ENCODE peak calls at places on chromosome 15, in six cellular contexts. Q, H, S, J, K and F are unnamed samples.

GRCh38 chr15:86591994-86592746 is 512.5 kb downstream of the AGBL1 start:
- DNase-seq in Q (no peak), H (no peak), S (no peak), J (no peak), K (no peak), F (no peak)

GRCh38 chr15:41923424-41923999 is 29.7 kb upstream of the SPTBN5 start:
- DNase-seq in Q (no peak), H (no peak), S (no peak), J (no peak), K (no peak), F (no peak)

GRCh38 chr15:99140590-99140989 is 35.7 kb downstream of the SYNM start:
- DNase-seq in Q (no peak), H (no peak), S (no peak), J (no peak), K (no peak), F (no peak)

GRCh38 chr15:48643776-48644497 is 1.6 kb downstream of the FBN1 start:
- DNase-seq in Q (no peak), H (no peak), S (no peak), J (peak), K (no peak), F (no peak)

GRCh38 chr15:30953731-30954378 is 37.6 kb downstream of the MTMR10 start:
- DNase-seq in Q (peak), H (no peak), S (peak), J (peak), K (peak), F (no peak)

GRCh38 chr15:38414351-38414750 is 39.6 kb upstream of the FAM98B start:
- DNase-seq in Q (peak), H (peak), S (peak), J (peak), K (no peak), F (peak)

GRCh38 chr15:34436956-34437442 is 609 bp downstream of the GOLGA8A start:
- DNase-seq in Q (peak), H (no peak), S (peak), J (peak), K (peak), F (peak)

GRCh38 chr15:56176996-56177395 is 66.7 kb downstream of the RFX7 start:
- DNase-seq in Q (no peak), H (no peak), S (no peak), J (no peak), K (no peak), F (no peak)

GRCh38 chr15:25226360-25226759 is 212.5 kb downstream of the UBE3A start:
- DNase-seq in Q (no peak), H (no peak), S (no peak), J (no peak), K (no peak), F (no peak)

GRCh38 chr15:43267439-43267838 is 711 bp upstream of the TGM5 start:
- DNase-seq in Q (no peak), H (no peak), S (no peak), J (no peak), K (no peak), F (no peak)

GRCh38 chr15:72306211-72306785 is 13.7 kb downstream of the CELF6 start:
- DNase-seq in Q (peak), H (peak), S (peak), J (no peak), K (no peak), F (no peak)

GRCh38 chr15:73752817-73753214 is 335 bp downstream of the INSYN1 start:
- DNase-seq in Q (no peak), H (peak), S (no peak), J (peak), K (no peak), F (no peak)

GRCh38 chr15:22780267-22780666 is 6.2 kb upstream of the NIPA1 start:
- DNase-seq in Q (no peak), H (no peak), S (no peak), J (no peak), K (no peak), F (no peak)

GRCh38 chr15:57196865-57197264 is 179.4 kb upstream of the CGNL1 start:
- DNase-seq in Q (peak), H (no peak), S (no peak), J (no peak), K (no peak), F (no peak)

GRCh38 chr15:66288796-66289195 is 4.6 kb upstream of the DIS3L start:
- DNase-seq in Q (peak), H (no peak), S (no peak), J (peak), K (no peak), F (no peak)

GRCh38 chr15:40737048-40737447 is 18.0 kb downstream of the RMDN3 start:
- DNase-seq in Q (peak), H (no peak), S (no peak), J (no peak), K (no peak), F (no peak)
- H4K8ac ChIP-seq in Q (no peak), H (no peak), S (no peak), J (no peak), K (no peak), F (no peak)

GRCh38 chr15:45268135-45268534 is 16.1 kb downstream of the SLC28A2 start:
- DNase-seq in Q (no peak), H (peak), S (peak), J (no peak), K (no peak), F (no peak)

GRCh38 chr15:45265506-45265905 is 13.5 kb downstream of the SLC28A2 start:
- DNase-seq in Q (no peak), H (no peak), S (no peak), J (no peak), K (no peak), F (no peak)

GRCh38 chr15:45263854-45264253 is 11.8 kb downstream of the SLC28A2 start:
- DNase-seq in Q (no peak), H (no peak), S (no peak), J (no peak), K (no peak), F (no peak)

DNA sequence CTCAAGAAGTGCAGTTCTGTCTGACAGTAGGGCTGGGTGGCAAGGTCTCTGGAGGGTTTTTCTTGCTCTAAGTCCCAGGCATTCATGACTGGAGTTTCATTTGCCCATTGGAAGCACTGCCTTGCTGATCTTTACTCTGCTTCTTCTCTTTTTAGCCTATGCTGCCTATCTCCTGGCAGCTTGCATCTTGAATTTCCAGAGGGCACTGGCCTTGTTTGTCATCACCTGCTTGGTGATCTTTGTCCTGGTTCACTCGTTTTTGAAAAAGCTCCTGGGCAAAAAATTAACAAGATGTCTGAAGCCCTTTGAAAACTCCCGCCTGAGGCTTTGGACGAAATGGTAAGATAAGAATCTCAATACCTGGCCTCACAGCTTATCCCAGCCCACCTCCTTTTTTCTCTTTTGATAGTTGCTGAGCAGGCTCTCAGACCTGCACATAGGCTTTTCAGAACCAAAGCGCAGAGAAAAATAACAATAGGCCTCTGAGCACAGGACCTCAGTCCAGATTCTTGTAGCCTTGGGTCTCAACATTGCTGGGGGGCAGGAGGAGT is 10.9 kb downstream of the SLC28A2 start:
- DNase-seq in Q (no peak), H (no peak), S (no peak), J (no peak), K (peak), F (no peak)
- H3K9ac ChIP-seq in Q (no peak), H (no peak), S (no peak), J (no peak), K (no peak), F (no peak)

GRCh38 chr15:74995779-74996765 is 709 bp downstream of the SCAMP5 start:
- DNase-seq in Q (no peak), H (peak), S (peak), J (no peak), K (no peak), F (peak)

GRCh38 chr15:74997161-74997942 is 2.0 kb downstream of the SCAMP5 start:
- DNase-seq in Q (no peak), H (no peak), S (no peak), J (no peak), K (no peak), F (no peak)

GRCh38 chr15:74994685-74995084 is 678 bp upstream of the SCAMP5 start:
- DNase-seq in Q (no peak), H (no peak), S (no peak), J (no peak), K (no peak), F (no peak)

GRCh38 chr15:74994236-74994635 is 1.1 kb upstream of the SCAMP5 start:
- DNase-seq in Q (no peak), H (no peak), S (no peak), J (no peak), K (no peak), F (no peak)

GRCh38 chr15:74995182-74995778 is at the start of gene SCAMP5:
- DNase-seq in Q (peak), H (peak), S (peak), J (peak), K (peak), F (peak)
- H3K14ac ChIP-seq in Q (no peak), H (no peak), S (peak), J (no peak), K (no peak), F (peak)

DNA sequence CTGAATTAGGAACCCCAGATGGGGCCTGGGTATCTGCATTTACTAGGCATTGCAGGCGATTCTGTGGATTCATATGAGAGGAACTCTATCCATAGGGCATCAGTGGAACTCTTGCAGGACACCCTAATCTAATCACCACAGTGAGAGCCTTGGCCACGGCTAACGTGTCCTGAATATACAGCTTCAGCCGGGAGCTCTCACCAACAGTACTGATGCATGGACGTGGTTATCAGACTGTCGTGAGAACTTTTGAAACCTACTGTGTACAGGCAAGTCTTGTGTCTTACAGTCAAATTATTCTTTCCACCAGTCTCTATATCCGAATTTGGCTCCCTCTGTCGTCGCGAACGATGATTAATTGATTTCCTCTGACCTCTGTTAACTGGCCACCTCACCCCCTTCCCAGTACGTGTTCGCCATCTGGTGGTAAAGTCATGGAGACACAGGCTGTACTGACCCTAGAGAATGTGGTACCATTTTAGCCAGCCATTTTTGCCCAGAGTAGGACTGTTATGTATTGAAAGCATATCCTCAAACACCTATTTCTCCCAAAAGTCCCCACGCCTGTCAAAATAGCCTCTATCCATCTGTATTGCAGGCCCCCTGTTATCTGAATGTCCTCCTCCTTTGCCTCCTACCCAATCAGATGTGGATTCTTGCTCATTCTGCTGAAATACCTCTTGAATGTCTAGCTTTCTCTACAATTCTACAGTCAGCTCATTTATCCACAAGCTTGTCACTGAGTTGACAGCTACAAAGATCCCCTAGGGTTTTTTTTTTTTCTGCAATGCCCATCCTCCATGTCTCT is 39.7 kb downstream of the GLDN start:
- DNase-seq in Q (peak), H (peak), S (peak), J (peak), K (peak), F (peak)
- H4K8ac ChIP-seq in Q (no peak), H (no peak), S (no peak), J (no peak), K (no peak), F (no peak)

DNA sequence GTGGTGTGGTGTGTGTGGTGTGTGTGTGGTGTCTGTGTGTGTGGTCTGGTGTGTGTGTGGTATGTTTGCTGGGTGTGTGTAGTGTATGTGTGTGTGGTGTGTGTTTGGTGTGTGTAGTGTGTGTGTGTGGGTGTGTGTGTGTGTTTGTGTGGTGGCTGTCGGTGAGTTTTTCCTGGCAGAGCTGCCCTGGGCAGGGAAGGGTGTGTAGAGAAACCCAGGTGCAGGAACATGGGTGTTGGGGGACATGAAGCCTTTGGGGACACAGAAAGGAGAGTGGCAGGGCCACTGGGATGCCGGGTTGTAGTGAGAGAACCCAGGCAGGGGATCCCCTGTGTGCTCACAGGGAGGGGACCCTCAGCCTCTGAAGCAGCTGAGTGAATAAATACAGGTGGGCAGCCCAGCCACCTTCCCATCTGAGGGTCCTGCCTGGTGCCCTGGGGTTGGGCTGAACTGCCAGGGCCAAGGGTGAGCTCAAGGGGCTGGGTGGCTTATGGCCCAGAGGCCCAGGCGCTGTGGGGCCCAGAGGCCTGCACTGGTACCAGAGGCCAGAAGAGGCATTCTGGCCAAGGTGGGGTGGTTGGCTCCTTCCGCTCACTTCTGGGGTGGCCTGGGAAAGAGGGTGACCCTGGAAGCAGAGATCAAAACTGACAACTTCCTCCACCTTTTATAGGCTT is 48.5 kb upstream of the CTSH start:
- DNase-seq in Q (no peak), H (no peak), S (no peak), J (no peak), K (no peak), F (no peak)
- H3K9ac ChIP-seq in Q (no peak), H (no peak), S (no peak), J (no peak), K (no peak), F (peak)

DNA sequence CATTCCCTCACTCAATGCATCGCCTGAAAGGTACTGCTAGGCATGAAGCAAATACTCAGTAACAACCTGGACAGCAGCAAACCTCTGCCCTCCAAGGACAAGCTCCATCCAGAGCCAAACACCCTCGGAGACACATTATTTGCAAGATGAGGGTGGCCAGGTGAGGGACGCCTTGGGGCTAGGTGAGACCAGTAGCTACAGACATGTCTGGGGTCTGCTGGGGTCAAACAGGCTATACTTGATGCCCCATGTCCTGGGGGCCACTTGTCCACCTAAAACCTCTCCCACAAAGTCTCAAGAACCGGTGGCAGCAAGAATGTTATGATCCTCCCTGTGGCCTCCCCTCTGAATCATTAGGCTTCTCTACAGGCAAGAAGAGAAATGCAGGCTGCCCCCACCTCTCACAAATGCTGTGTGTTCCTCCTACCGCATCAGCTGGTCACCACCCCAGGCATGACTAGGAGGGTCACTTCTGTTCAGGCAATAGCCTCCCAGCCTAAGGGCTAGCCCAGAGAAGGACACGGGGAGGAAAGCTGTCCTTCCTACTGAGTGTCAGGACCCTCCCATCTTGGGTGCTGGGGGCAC is 54.3 kb downstream of the TBC1D2B start:
- DNase-seq in Q (no peak), H (no peak), S (no peak), J (no peak), K (peak), F (no peak)
- H3K14ac ChIP-seq in Q (no peak), H (no peak), S (no peak), J (no peak), K (no peak), F (no peak)

GRCh38 chr15:67542192-67542461 is 376 bp upstream of the MAP2K5 start:
- DNase-seq in Q (no peak), H (no peak), S (no peak), J (peak), K (no peak), F (no peak)
- H4K8ac ChIP-seq in Q (peak), H (peak), S (no peak), J (peak), K (peak), F (no peak)

DNA sequence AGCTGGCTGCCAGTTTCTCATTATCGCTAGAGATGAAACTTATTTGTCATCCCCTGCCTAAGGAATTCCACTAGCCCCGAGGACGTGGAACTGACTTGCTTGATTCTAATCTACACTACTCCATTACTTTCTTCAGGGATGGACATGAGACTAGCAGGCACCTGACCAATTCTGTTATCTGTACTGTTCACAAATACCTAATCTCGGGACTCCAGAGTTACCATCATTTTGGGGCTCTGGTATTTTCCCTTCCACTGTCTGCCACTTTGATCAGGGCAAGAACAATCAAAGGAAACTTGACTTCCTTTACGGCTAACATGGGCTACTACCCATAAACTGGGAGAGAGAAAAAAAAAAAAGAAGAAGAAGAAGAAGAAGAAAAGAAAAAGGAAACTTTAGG is 27.8 kb downstream of the BMF start:
- DNase-seq in Q (no peak), H (no peak), S (no peak), J (no peak), K (peak), F (no peak)
- H3K9ac ChIP-seq in Q (no peak), H (no peak), S (no peak), J (peak), K (no peak), F (no peak)